ENCODE peak calls at places on chromosomes 5 and 9, in six cellular contexts. J, I, K, E, T and X are unnamed samples.

GRCh38 chr5:180873628-180874520 is 12.8 kb upstream of the ZFP62 start:
- DNase-seq in J (no peak), I (no peak), K (no peak), E (peak), T (peak), X (no peak)

GRCh38 chr5:42888771-42889170 is 77.1 kb upstream of the SELENOP start:
- DNase-seq in J (no peak), I (no peak), K (no peak), E (no peak), T (no peak), X (no peak)

GRCh38 chr9:32703635-32704034 is 68.2 kb upstream of the TAF1L start:
- DNase-seq in J (peak), I (no peak), K (peak), E (no peak), T (no peak), X (no peak)

GRCh38 chr5:157708866-157709265 is 22.4 kb upstream of the THG1L start:
- DNase-seq in J (no peak), I (no peak), K (peak), E (no peak), T (no peak), X (no peak)

GRCh38 chr5:168808217-168808616 is 229.0 kb upstream of the PANK3 start:
- DNase-seq in J (no peak), I (no peak), K (no peak), E (no peak), T (no peak), X (no peak)

GRCh38 chr5:40477856-40478546 is 201.7 kb upstream of the PTGER4 start:
- DNase-seq in J (peak), I (peak), K (peak), E (no peak), T (no peak), X (no peak)

GRCh38 chr9:91156451-91157234 is 205.1 kb downstream of the AUH start:
- DNase-seq in J (no peak), I (no peak), K (no peak), E (peak), T (no peak), X (no peak)

GRCh38 chr9:3528466-3528865 is 2.7 kb upstream of the RFX3 start:
- DNase-seq in J (no peak), I (no peak), K (no peak), E (no peak), T (peak), X (no peak)

GRCh38 chr5:80736730-80737129 is 81.9 kb upstream of the DHFR start:
- DNase-seq in J (peak), I (peak), K (peak), E (no peak), T (no peak), X (no peak)

GRCh38 chr5:34976347-34976746 is 47.0 kb downstream of the DNAJC21 start:
- DNase-seq in J (no peak), I (no peak), K (no peak), E (no peak), T (no peak), X (no peak)

GRCh38 chr5:178206166-178207101 is 2.1 kb downstream of the HNRNPAB start:
- DNase-seq in J (no peak), I (no peak), K (no peak), E (peak), T (no peak), X (no peak)

GRCh38 chr9:18359335-18359734 is 114.6 kb upstream of the ADAMTSL1 start:
- DNase-seq in J (peak), I (peak), K (peak), E (no peak), T (no peak), X (no peak)

GRCh38 chr9:33107762-33108161 is 31.3 kb upstream of the SMU1 start:
- DNase-seq in J (no peak), I (no peak), K (no peak), E (no peak), T (no peak), X (no peak)

GRCh38 chr9:26949604-26950003 is 2.6 kb upstream of the PLAA start:
- DNase-seq in J (peak), I (peak), K (no peak), E (no peak), T (no peak), X (no peak)

GRCh38 chr9:94443039-94443722 is 111.7 kb upstream of the PCAT7 start:
- DNase-seq in J (no peak), I (peak), K (no peak), E (no peak), T (no peak), X (no peak)

GRCh38 chr5:168424506-168425298 is 61.6 kb upstream of the RARS1 start:
- DNase-seq in J (no peak), I (no peak), K (no peak), E (no peak), T (no peak), X (no peak)

GRCh38 chr5:39775458-39776365 is 350.9 kb upstream of the DAB2 start:
- DNase-seq in J (peak), I (peak), K (peak), E (no peak), T (no peak), X (no peak)

GRCh38 chr9:68979538-68980314 is 34.2 kb downstream of the PRKACG start:
- DNase-seq in J (no peak), I (no peak), K (no peak), E (peak), T (no peak), X (no peak)

GRCh38 chr5:92391-93220 is 638 bp downstream of the PLEKHG4B start:
- DNase-seq in J (no peak), I (no peak), K (peak), E (no peak), T (no peak), X (no peak)

GRCh38 chr5:157511656-157512644 is 51.9 kb downstream of the NIPAL4 start:
- DNase-seq in J (peak), I (peak), K (peak), E (peak), T (no peak), X (peak)

GRCh38 chr5:83567741-83568530 is 96.4 kb downstream of the VCAN start:
- DNase-seq in J (peak), I (peak), K (peak), E (no peak), T (no peak), X (peak)

GRCh38 chr5:163005949-163006348 is 431.4 kb upstream of the CCNG1 start:
- DNase-seq in J (peak), I (peak), K (no peak), E (no peak), T (no peak), X (no peak)

GRCh38 chr5:68252678-68253520 is 37.3 kb downstream of the PIK3R1 start:
- DNase-seq in J (peak), I (peak), K (peak), E (peak), T (no peak), X (no peak)

GRCh38 chr5:68250662-68251298 is 35.2 kb downstream of the PIK3R1 start:
- DNase-seq in J (no peak), I (no peak), K (no peak), E (no peak), T (no peak), X (no peak)

GRCh38 chr5:68251386-68251785 is 35.8 kb downstream of the PIK3R1 start:
- DNase-seq in J (no peak), I (no peak), K (no peak), E (no peak), T (no peak), X (no peak)

GRCh38 chr5:68253612-68254341 is 38.2 kb downstream of the PIK3R1 start:
- DNase-seq in J (no peak), I (no peak), K (no peak), E (no peak), T (no peak), X (peak)

DNA sequence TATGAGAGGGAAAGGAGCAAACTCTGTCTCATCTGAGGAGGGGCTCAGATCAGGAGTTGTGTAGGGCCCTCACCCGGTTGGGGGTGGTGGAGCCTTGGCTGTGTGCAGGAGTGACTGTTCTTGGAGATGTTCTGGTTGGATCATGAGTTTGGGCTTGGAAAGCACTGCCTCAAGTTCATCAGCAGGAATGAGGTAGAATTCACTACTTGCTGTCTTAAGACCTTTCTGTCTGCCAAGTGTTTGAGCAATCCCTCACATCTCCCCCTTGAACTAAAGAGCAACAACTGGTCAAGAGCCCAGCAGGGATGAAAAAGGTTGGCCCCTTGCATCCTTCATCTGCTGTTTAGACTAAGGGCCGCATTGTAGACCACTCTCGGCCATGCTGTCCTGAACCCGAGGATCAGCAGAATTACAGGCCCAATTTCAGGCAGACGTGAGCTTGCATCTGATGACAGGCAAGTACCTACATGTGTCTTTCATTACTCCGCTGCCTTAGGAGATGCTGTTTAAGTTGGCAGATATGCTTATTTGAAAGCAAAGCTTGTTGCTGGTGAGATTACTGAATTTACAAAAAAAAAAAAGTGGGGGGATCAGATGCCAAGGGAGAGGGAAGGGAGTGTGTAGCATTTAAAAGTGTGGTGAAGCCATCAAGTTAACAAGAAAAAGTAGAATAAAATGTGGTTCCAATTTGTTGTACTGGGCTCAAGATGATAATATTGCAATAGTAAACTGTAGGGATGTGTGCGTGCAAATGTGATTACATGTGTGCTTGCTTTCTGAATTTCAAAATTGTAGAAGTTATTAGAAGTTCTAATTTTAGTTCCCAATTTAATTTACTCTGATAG is 36.5 kb downstream of the PIK3R1 start:
- DNase-seq in J (no peak), I (peak), K (peak), E (peak), T (no peak), X (peak)
- H3K4me3 ChIP-seq in J (no peak), I (peak), K (peak), E (no peak), T (no peak), X (peak)

GRCh38 chr5:54457094-54457531 is 1.6 kb downstream of the HSPB3 start:
- DNase-seq in J (no peak), I (peak), K (peak), E (no peak), T (no peak), X (no peak)

GRCh38 chr5:54455413-54456157 is at the start of gene HSPB3:
- DNase-seq in J (no peak), I (no peak), K (peak), E (no peak), T (no peak), X (no peak)

GRCh38 chr5:54454602-54455001 is 897 bp upstream of the HSPB3 start:
- DNase-seq in J (no peak), I (no peak), K (no peak), E (no peak), T (no peak), X (no peak)

GRCh38 chr5:54460181-54460919 is 4.9 kb downstream of the HSPB3 start:
- DNase-seq in J (peak), I (no peak), K (peak), E (no peak), T (no peak), X (no peak)

GRCh38 chr5:54458221-54458620 is 2.7 kb downstream of the HSPB3 start:
- DNase-seq in J (no peak), I (no peak), K (no peak), E (no peak), T (no peak), X (no peak)
- H3K9ac ChIP-seq in J (no peak), I (no peak), K (no peak), E (no peak), T (no peak), X (no peak)

DNA sequence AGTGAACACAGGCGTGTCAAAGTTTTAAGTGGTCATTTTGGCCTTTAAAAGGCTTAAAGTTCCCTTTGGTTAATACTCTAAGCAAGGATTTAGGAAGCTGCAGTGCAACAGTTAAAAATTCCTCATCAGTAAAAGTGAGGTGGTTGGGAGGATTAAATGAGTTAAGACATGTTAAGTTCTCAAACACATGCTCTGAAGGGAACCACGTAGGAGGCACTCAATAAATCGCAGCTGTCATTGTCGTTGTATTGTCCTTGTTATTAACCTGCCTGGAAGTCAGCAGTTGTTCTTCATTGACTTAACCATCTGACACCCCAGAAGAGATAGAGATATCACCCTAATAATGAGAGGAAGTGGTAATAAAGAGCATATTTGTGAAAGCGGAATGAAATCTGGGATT is 247.5 kb downstream of the MARCHF11 start:
- DNase-seq in J (no peak), I (no peak), K (no peak), E (no peak), T (no peak), X (no peak)
- H3K4me3 ChIP-seq in J (no peak), I (no peak), K (no peak), E (no peak), T (no peak), X (no peak)

GRCh38 chr9:31445357-31445756 is 939.1 kb upstream of the ACO1 start:
- DNase-seq in J (no peak), I (peak), K (peak), E (no peak), T (no peak), X (no peak)
- H3K9ac ChIP-seq in J (no peak), I (no peak), K (no peak), E (no peak), T (no peak), X (no peak)

GRCh38 chr9:133060417-133060841 is 1.4 kb upstream of the CEL start:
- DNase-seq in J (no peak), I (no peak), K (no peak), E (no peak), T (no peak), X (no peak)
- H3K4me3 ChIP-seq in J (no peak), I (no peak), K (no peak), E (no peak), T (no peak), X (no peak)